ENCODE peak calls at places on chromosomes 3 and 15, in nine cellular contexts. P is transverse colon; D is breast epithelium; H is CD8-positive, alpha-beta memory T cell; A is right cardiac atrium; I is coronary artery; Y is body of pancreas; Q is IMR-90; T is endodermal cell. O is an unnamed sample.

GRCh38 chr3:112042842-112043280 is 8.3 kb downstream of the TMPRSS7 start:
- DNase-seq in P (peak), D (no peak), H (no peak), A (no peak), I (no peak), Y (no peak), Q (no peak), T (no peak), O (no peak)

GRCh38 chr15:100255644-100256043 is 86.1 kb downstream of the ADAMTS17 start:
- DNase-seq in P (no peak), D (no peak), H (no peak), A (no peak), I (peak), Y (no peak), Q (no peak), T (peak), O (no peak)

GRCh38 chr15:31016446-31016915 is 25.1 kb upstream of the MTMR10 start:
- DNase-seq in P (no peak), D (no peak), H (no peak), A (no peak), I (no peak), Y (no peak), Q (peak), T (no peak), O (peak)

GRCh38 chr15:86647810-86648440 is 568.3 kb downstream of the AGBL1 start:
- DNase-seq in P (no peak), D (no peak), H (no peak), A (no peak), I (no peak), Y (no peak), Q (no peak), T (no peak), O (no peak)

GRCh38 chr3:152043620-152044019 is 170.2 kb downstream of the SUCNR1 start:
- DNase-seq in P (no peak), D (no peak), H (no peak), A (no peak), I (no peak), Y (no peak), Q (no peak), T (no peak), O (peak)

GRCh38 chr3:10459954-10460754 is 45.2 kb downstream of the ATP2B2 start:
- DNase-seq in P (peak), D (peak), H (peak), A (peak), I (no peak), Y (peak), Q (peak), T (peak), O (peak)

GRCh38 chr3:146037697-146038096 is 123.3 kb downstream of the PLOD2 start:
- DNase-seq in P (no peak), D (no peak), H (no peak), A (no peak), I (no peak), Y (no peak), Q (peak), T (no peak), O (peak)

GRCh38 chr15:44584162-44584749 is 47.3 kb downstream of the EIF3J start:
- DNase-seq in P (peak), D (no peak), H (peak), A (no peak), I (no peak), Y (peak), Q (no peak), T (peak), O (peak)

GRCh38 chr15:81016253-81017068 is 15.7 kb downstream of the TLNRD1 start:
- DNase-seq in P (no peak), D (no peak), H (no peak), A (no peak), I (no peak), Y (no peak), Q (no peak), T (no peak), O (no peak)

GRCh38 chr3:75727985-75728384 is 57.4 kb downstream of the ZNF717 start:
- DNase-seq in P (no peak), D (no peak), H (no peak), A (no peak), I (no peak), Y (no peak), Q (no peak), T (no peak), O (no peak)

GRCh38 chr3:111578867-111579266 is 16.3 kb downstream of the ZBED2 start:
- DNase-seq in P (no peak), D (no peak), H (no peak), A (no peak), I (no peak), Y (no peak), Q (no peak), T (no peak), O (no peak)

GRCh38 chr15:67564590-67565345 is 22.3 kb downstream of the MAP2K5 start:
- DNase-seq in P (no peak), D (no peak), H (no peak), A (no peak), I (no peak), Y (no peak), Q (peak), T (no peak), O (no peak)

GRCh38 chr3:25971736-25972135 is 181.8 kb downstream of the OXSM start:
- DNase-seq in P (no peak), D (no peak), H (no peak), A (no peak), I (no peak), Y (no peak), Q (no peak), T (no peak), O (no peak)

GRCh38 chr15:28019594-28020320 is 79.4 kb downstream of the OCA2 start:
- DNase-seq in P (no peak), D (no peak), H (no peak), A (no peak), I (peak), Y (no peak), Q (no peak), T (no peak), O (no peak)

GRCh38 chr3:64093825-64094712 is 70.8 kb upstream of the PSMD6 start:
- DNase-seq in P (no peak), D (no peak), H (no peak), A (no peak), I (no peak), Y (no peak), Q (no peak), T (no peak), O (no peak)

GRCh38 chr3:193095366-193095765 is 145.7 kb upstream of the PLAAT1 start:
- DNase-seq in P (no peak), D (no peak), H (no peak), A (no peak), I (no peak), Y (peak), Q (no peak), T (no peak), O (no peak)

GRCh38 chr15:34753236-34753894 is 1.4 kb downstream of the GJD2 start:
- DNase-seq in P (no peak), D (no peak), H (no peak), A (peak), I (no peak), Y (peak), Q (peak), T (peak), O (peak)

GRCh38 chr3:26049956-26050355 is 260.1 kb downstream of the OXSM start:
- DNase-seq in P (no peak), D (no peak), H (no peak), A (no peak), I (no peak), Y (no peak), Q (no peak), T (no peak), O (no peak)

GRCh38 chr3:38454179-38454883 is 641 bp downstream of the ACVR2B start:
- DNase-seq in P (peak), D (peak), H (no peak), A (peak), I (no peak), Y (peak), Q (peak), T (peak), O (peak)

GRCh38 chr15:40235201-40235890 is 3.5 kb upstream of the PAK6 start:
- DNase-seq in P (no peak), D (no peak), H (no peak), A (no peak), I (peak), Y (no peak), Q (no peak), T (peak), O (no peak)

GRCh38 chr15:66654718-66655375 is 47.2 kb upstream of the SMAD6 start:
- DNase-seq in P (no peak), D (no peak), H (no peak), A (peak), I (no peak), Y (no peak), Q (no peak), T (peak), O (no peak)

GRCh38 chr3:42476225-42477160 is 25.9 kb upstream of the VIPR1 start:
- DNase-seq in P (peak), D (peak), H (no peak), A (no peak), I (peak), Y (peak), Q (no peak), T (no peak), O (no peak)

GRCh38 chr3:46895204-46895660 is 17.7 kb downstream of the PTH1R start:
- DNase-seq in P (peak), D (peak), H (peak), A (peak), I (no peak), Y (peak), Q (peak), T (peak), O (peak)

GRCh38 chr3:128054363-128054762 is 2.1 kb downstream of the SEC61A1 start:
- DNase-seq in P (no peak), D (no peak), H (no peak), A (no peak), I (no peak), Y (no peak), Q (peak), T (no peak), O (peak)

GRCh38 chr3:40980467-40980866 is 218.8 kb upstream of the CTNNB1 start:
- DNase-seq in P (no peak), D (no peak), H (no peak), A (no peak), I (no peak), Y (no peak), Q (no peak), T (no peak), O (no peak)

GRCh38 chr3:51141573-51141972 is 243.5 kb upstream of the MANF start:
- DNase-seq in P (no peak), D (no peak), H (no peak), A (no peak), I (no peak), Y (no peak), Q (no peak), T (no peak), O (no peak)

GRCh38 chr3:45509038-45509767 is 85.3 kb upstream of the LIMD1 start:
- DNase-seq in P (no peak), D (no peak), H (no peak), A (no peak), I (no peak), Y (no peak), Q (peak), T (peak), O (peak)

GRCh38 chr3:182436547-182436946 is 356.8 kb upstream of the ATP11B start:
- DNase-seq in P (no peak), D (no peak), H (no peak), A (no peak), I (no peak), Y (no peak), Q (no peak), T (no peak), O (no peak)

GRCh38 chr3:139121513-139122220 is 77.0 kb upstream of the PRR23C start:
- DNase-seq in P (peak), D (no peak), H (no peak), A (no peak), I (no peak), Y (peak), Q (peak), T (no peak), O (peak)

GRCh38 chr3:8420613-8421012 is 81.0 kb upstream of the LMCD1 start:
- DNase-seq in P (no peak), D (no peak), H (no peak), A (no peak), I (no peak), Y (no peak), Q (no peak), T (no peak), O (peak)

GRCh38 chr3:71724171-71724453 is 1.1 kb downstream of the EIF4E3 start:
- DNase-seq in P (no peak), D (no peak), H (no peak), A (no peak), I (no peak), Y (no peak), Q (no peak), T (no peak), O (no peak)

GRCh38 chr15:29131336-29132109 is 138.1 kb downstream of the NSMCE3 start:
- DNase-seq in P (no peak), D (no peak), H (no peak), A (no peak), I (no peak), Y (no peak), Q (no peak), T (no peak), O (no peak)

GRCh38 chr15:66849746-66850077 is 147.7 kb downstream of the SMAD6 start:
- DNase-seq in P (peak), D (no peak), H (no peak), A (no peak), I (no peak), Y (no peak), Q (no peak), T (no peak), O (no peak)

GRCh38 chr3:79253704-79254103 is 514.1 kb downstream of the ROBO1 start:
- DNase-seq in P (no peak), D (no peak), H (no peak), A (no peak), I (no peak), Y (no peak), Q (no peak), T (no peak), O (peak)
- H3K4me3 ChIP-seq in P (no peak), D (no peak), H (no peak), A (no peak), I (no peak), Y (no peak), Q (no peak), T (no peak), O (no peak)

DNA sequence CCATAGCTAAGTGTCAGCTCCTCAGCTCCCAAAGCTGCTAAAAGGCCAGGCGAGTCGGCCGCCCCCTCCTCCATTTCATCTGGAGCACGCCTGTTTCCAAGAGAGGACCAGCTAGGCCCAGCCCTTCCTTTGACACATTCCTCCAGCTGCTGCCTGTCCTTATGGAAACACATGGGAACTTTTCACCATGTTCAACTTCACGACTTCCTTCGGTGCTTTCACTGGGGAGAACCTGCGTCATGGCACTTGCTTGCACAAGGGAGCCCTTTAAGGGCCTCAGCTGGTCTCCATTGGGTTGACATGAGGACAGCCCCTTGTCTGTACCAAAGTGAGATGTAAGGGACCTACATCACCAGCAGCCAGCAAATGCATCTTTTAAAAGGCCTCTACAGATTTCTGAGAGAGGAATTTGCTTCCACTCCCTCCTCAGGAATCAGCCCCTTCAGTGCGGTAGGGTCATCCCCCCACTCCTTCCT is 2.1 kb downstream of the MAGI1 start:
- DNase-seq in P (no peak), D (no peak), H (no peak), A (peak), I (no peak), Y (peak), Q (peak), T (peak), O (no peak)
- H3K4me3 ChIP-seq in P (peak), D (peak), H (no peak), A (peak), I (peak), Y (no peak), Q (peak), T (peak), O (peak)

DNA sequence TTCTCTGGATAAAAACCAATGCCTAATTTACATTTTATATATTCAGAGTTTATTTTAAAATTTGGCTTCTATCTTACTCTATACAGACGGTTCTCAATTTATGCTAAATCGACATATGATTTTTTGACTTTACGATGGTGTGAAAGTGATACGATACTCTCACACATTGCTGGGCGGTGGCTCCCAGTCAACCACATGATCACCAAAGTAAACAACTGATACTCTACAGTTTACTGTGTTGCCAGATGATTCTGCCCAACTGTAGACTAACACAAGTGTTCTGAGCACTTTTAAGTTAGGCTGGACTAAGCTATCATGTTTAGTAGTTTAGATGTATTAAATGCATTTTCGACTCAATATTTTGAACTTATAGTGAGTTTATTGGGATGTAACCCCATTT is 25.1 kb upstream of the GADL1 start:
- DNase-seq in P (no peak), D (no peak), H (no peak), A (no peak), I (no peak), Y (no peak), Q (no peak), T (no peak), O (no peak)
- H3K4me3 ChIP-seq in P (no peak), D (no peak), H (no peak), A (no peak), I (no peak), Y (no peak), Q (no peak), T (no peak), O (no peak)

GRCh38 chr3:129598484-129598883 is 8.0 kb downstream of the PLXND1 start:
- DNase-seq in P (no peak), D (no peak), H (no peak), A (no peak), I (no peak), Y (no peak), Q (no peak), T (no peak), O (no peak)

GRCh38 chr3:129597792-129598381 is 8.6 kb downstream of the PLXND1 start:
- DNase-seq in P (no peak), D (no peak), H (no peak), A (no peak), I (no peak), Y (no peak), Q (peak), T (peak), O (peak)

GRCh38 chr3:129599607-129600006 is 6.9 kb downstream of the PLXND1 start:
- DNase-seq in P (peak), D (no peak), H (no peak), A (peak), I (no peak), Y (peak), Q (peak), T (peak), O (peak)

GRCh38 chr3:129600348-129600747 is 6.1 kb downstream of the PLXND1 start:
- DNase-seq in P (no peak), D (no peak), H (no peak), A (no peak), I (no peak), Y (no peak), Q (no peak), T (no peak), O (no peak)

DNA sequence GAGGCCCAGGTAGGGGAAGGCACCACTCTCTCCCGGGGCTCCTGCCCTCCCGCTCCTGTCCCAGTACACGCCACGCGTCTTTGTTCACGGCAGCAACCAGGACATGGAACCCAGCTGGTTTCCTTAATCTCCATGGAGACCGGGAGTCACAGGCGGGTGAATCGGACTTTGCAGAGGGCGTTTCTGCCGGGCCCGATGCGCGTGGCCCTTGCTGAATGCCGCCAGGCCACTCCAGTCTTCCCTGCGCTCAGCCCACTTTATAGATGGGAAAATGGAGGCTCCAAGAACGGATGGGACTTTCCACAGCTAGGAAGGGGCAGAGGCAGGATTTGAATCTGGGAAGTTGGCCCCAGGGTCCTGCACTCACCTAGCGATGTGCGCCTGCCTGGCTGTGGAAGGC is 7.4 kb downstream of the PLXND1 start:
- DNase-seq in P (no peak), D (no peak), H (no peak), A (no peak), I (no peak), Y (no peak), Q (no peak), T (no peak), O (no peak)
- H3K4me3 ChIP-seq in P (no peak), D (no peak), H (no peak), A (no peak), I (peak), Y (no peak), Q (no peak), T (no peak), O (no peak)

GRCh38 chr3:194320100-194320499 is 31.0 kb downstream of the CPN2 start:
- DNase-seq in P (no peak), D (no peak), H (no peak), A (no peak), I (no peak), Y (no peak), Q (no peak), T (no peak), O (no peak)

GRCh38 chr3:194318511-194319161 is 32.5 kb downstream of the CPN2 start:
- DNase-seq in P (no peak), D (no peak), H (no peak), A (no peak), I (no peak), Y (no peak), Q (no peak), T (peak), O (no peak)

GRCh38 chr3:194321666-194322640 is 29.2 kb downstream of the CPN2 start:
- DNase-seq in P (no peak), D (no peak), H (no peak), A (no peak), I (no peak), Y (no peak), Q (no peak), T (no peak), O (no peak)

GRCh38 chr3:194322701-194323174 is 28.4 kb downstream of the CPN2 start:
- DNase-seq in P (no peak), D (no peak), H (no peak), A (no peak), I (no peak), Y (no peak), Q (peak), T (no peak), O (peak)

GRCh38 chr3:194320744-194321243 is 30.3 kb downstream of the CPN2 start:
- DNase-seq in P (no peak), D (no peak), H (no peak), A (no peak), I (no peak), Y (no peak), Q (no peak), T (no peak), O (no peak)
- H3K4me3 ChIP-seq in P (no peak), D (no peak), H (no peak), A (no peak), I (no peak), Y (no peak), Q (no peak), T (no peak), O (no peak)

DNA sequence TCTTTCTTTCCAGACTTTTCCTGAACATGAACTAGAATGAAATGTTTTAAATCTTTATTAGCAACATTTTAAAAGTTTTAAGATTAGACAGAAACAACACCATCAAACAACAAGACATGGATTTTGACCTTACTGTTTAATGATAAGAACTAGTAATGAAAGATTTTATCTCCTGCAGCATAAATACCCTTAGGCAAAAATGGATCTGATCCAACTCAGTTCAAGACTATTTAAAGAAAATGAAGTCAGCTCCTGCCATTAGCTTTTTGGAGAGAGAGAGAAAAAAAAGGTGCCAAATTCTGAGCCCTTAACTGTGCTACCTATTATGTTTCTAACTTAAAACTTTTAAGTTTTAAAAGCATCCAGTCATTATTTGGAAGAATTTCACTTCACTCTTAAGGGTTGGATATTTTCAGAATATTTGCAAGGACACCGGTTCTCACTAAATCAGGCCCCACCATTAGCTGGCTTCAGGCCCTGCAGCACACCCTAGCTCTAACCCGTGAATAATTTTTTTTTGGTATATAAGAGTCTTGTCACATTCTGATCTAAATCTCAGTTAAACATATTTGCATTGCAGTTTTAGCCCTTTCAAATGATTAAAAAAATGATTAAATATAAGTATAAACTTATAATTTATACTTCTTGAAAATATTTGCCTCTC is 60.0 kb downstream of the NR1I2 start:
- DNase-seq in P (no peak), D (no peak), H (no peak), A (no peak), I (no peak), Y (no peak), Q (peak), T (no peak), O (no peak)
- H3K4me3 ChIP-seq in P (no peak), D (no peak), H (no peak), A (no peak), I (no peak), Y (no peak), Q (no peak), T (no peak), O (no peak)

GRCh38 chr15:58329781-58330467 is 101.9 kb upstream of the LIPC start:
- DNase-seq in P (peak), D (peak), H (no peak), A (peak), I (no peak), Y (peak), Q (no peak), T (peak), O (no peak)
- H3K4me3 ChIP-seq in P (no peak), D (no peak), H (no peak), A (no peak), I (no peak), Y (no peak), Q (no peak), T (no peak), O (no peak)